ENCODE peak calls at places on chromosomes 3 and 15, in four cellular contexts. T is K562, U is GM12878, L is A549. C is an unnamed sample.

GRCh38 chr3:107387555-107387954 is 10.3 kb downstream of the CCDC54 start:
- DNase-seq in T (no peak), U (no peak), L (no peak), C (no peak)

GRCh38 chr3:66552846-66553245 is 52.0 kb upstream of the LRIG1 start:
- DNase-seq in T (no peak), U (no peak), L (no peak), C (no peak)

GRCh38 chr15:67098768-67099282 is 33.4 kb downstream of the SMAD3 start:
- DNase-seq in T (no peak), U (no peak), L (no peak), C (peak)

GRCh38 chr3:42403737-42404136 is 6.7 kb downstream of the LYZL4 start:
- DNase-seq in T (no peak), U (no peak), L (no peak), C (no peak)

GRCh38 chr3:168250415-168250861 is 154.7 kb upstream of the GOLIM4 start:
- DNase-seq in T (no peak), U (no peak), L (no peak), C (no peak)

GRCh38 chr3:152100491-152101086 is 168.1 kb upstream of the MBNL1 start:
- DNase-seq in T (no peak), U (peak), L (no peak), C (no peak)

GRCh38 chr3:61574854-61575253 is 13.5 kb downstream of the PTPRG start:
- DNase-seq in T (no peak), U (no peak), L (no peak), C (no peak)

GRCh38 chr3:37816271-37816670 is 45.4 kb upstream of the CTDSPL start:
- DNase-seq in T (no peak), U (no peak), L (no peak), C (no peak)

GRCh38 chr15:93312891-93313486 is 224.0 kb upstream of the RGMA start:
- DNase-seq in T (no peak), U (no peak), L (no peak), C (no peak)

GRCh38 chr3:11808231-11808630 is 38.5 kb downstream of the TAMM41 start:
- DNase-seq in T (no peak), U (no peak), L (no peak), C (no peak)

GRCh38 chr15:35062164-35063099 is 22.7 kb downstream of the NANOGP8 start:
- DNase-seq in T (no peak), U (no peak), L (no peak), C (no peak)

GRCh38 chr15:25437751-25438600 is 848 bp downstream of the UBE3A start:
- DNase-seq in T (peak), U (no peak), L (no peak), C (peak)

GRCh38 chr3:120418866-120419490 is 31.8 kb downstream of the FSTL1 start:
- DNase-seq in T (peak), U (no peak), L (peak), C (peak)
- TF ChIP-seq POLR2AphosphoS2 in T (no peak), U (no peak), L (no peak), C (no peak)

DNA sequence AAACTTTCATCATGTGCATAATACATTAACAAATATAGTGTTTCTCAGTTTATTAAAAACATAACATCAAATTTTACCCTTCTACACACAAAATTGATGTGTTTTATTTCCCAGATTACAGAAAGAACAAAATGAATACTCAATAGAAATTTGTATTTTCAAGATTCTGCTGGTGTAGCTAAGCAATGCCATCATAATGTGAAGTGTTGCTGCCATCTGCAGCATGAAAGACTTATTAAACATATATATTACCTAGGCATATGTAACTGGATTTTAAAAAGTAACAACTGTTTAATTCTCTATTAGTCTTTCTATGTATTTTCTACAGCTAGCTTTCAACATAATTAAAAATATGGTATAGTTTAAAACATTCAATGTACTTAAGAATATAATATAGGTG is 27.5 kb downstream of the PLSCR5 start:
- DNase-seq in T (no peak), U (no peak), L (no peak), C (peak)
- TF ChIP-seq POLR2AphosphoS2 in T (no peak), U (no peak), L (no peak), C (no peak)

DNA sequence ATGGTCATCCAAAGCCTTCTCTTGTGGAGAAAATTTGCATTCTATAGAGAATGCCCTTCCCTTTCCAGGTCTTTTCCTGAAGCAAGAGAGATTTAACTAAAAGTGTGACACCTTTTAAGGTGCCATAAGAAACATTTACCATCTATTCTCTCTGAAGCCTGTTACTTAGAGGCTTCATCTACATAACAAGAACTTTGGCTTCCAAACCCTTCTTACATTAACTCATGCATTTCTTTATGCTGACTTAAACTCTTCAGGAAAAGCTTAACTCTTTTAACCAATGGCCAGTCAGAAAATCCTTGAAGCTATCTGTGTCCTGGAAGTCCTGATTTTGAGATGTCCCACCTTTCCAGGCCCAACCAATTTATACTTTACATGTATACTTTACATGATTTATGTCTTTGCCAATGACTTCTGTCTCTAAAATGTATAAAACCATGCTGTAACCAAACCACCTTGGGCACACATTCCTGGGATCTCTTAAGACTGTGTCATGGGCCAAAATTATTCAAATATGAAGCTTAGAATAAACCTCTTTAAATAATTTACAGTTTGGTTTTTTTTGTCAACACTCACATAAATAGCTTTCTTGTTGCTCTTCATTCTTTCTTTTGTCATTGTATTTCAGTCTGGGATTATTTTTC is 472.6 kb upstream of the NECTIN3 start:
- DNase-seq in T (no peak), U (no peak), L (no peak), C (no peak)
- TF ChIP-seq POLR2AphosphoS2 in T (no peak), U (no peak), L (no peak), C (no peak)

GRCh38 chr15:40960151-40960885 is 7.0 kb downstream of the CHAC1 start:
- DNase-seq in T (no peak), U (no peak), L (no peak), C (no peak)

GRCh38 chr15:40958146-40958545 is 4.9 kb downstream of the CHAC1 start:
- DNase-seq in T (no peak), U (no peak), L (no peak), C (no peak)

GRCh38 chr15:40958723-40959122 is 5.5 kb downstream of the CHAC1 start:
- DNase-seq in T (no peak), U (no peak), L (no peak), C (no peak)

GRCh38 chr15:40960926-40961325 is 7.7 kb downstream of the CHAC1 start:
- DNase-seq in T (no peak), U (no peak), L (no peak), C (no peak)

GRCh38 chr15:40959331-40960141 is 6.3 kb downstream of the CHAC1 start:
- DNase-seq in T (no peak), U (no peak), L (no peak), C (no peak)
- TF ChIP-seq POLR2AphosphoS2 in T (no peak), U (no peak), L (no peak), C (no peak)

GRCh38 chr3:23740517-23741402 is 65.0 kb upstream of the UBE2E1 start:
- DNase-seq in T (peak), U (no peak), L (peak), C (no peak)

GRCh38 chr3:23735575-23736326 is 70.0 kb upstream of the UBE2E1 start:
- DNase-seq in T (no peak), U (no peak), L (no peak), C (no peak)

GRCh38 chr3:23739536-23739935 is 66.2 kb upstream of the UBE2E1 start:
- DNase-seq in T (peak), U (no peak), L (no peak), C (no peak)

GRCh38 chr3:23741403-23741706 is 64.4 kb upstream of the UBE2E1 start:
- DNase-seq in T (no peak), U (no peak), L (no peak), C (no peak)

DNA sequence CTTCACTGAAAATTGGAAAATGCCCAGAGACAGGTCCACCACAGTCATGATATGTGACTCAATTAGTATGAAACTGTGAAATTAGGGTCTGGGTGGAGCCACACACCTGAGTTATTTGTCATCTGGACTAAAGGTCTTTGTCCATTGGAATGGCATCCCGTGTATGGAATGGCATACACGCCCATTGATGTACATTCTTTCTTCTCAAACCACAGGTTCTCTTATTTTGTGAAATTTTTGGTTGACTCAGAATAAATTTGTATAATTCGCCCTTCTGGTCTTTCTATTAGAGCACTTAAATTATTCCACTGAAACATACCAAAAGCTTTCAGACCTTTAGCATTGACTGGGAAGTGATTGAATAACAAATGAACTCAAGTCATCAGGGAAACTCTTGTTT is 66.8 kb upstream of the UBE2E1 start:
- DNase-seq in T (no peak), U (no peak), L (no peak), C (no peak)
- TF ChIP-seq POLR2AphosphoS2 in T (no peak), U (no peak), L (no peak), C (no peak)